ENCODE peak calls at places on chromosome 9, in four cellular contexts. C, Y, Z and B are unnamed samples.

GRCh38 chr9:127692071-127692470 is 14.7 kb upstream of the CFAP157 start:
- DNase-seq in C (no peak), Y (no peak), Z (no peak), B (no peak)

GRCh38 chr9:87556039-87556438 is 58.4 kb downstream of the DAPK1 start:
- DNase-seq in C (no peak), Y (no peak), Z (no peak), B (no peak)

GRCh38 chr9:85260288-85260687 is 481.5 kb downstream of the AGTPBP1 start:
- DNase-seq in C (no peak), Y (no peak), Z (no peak), B (no peak)

GRCh38 chr9:686381-686813 is 155.1 kb upstream of the DMRT1 start:
- DNase-seq in C (no peak), Y (no peak), Z (no peak), B (no peak)

GRCh38 chr9:77514886-77515711 is 133.0 kb downstream of the GNA14 start:
- DNase-seq in C (no peak), Y (no peak), Z (no peak), B (no peak)

GRCh38 chr9:123406691-123407536 is 50.9 kb downstream of the CRB2 start:
- DNase-seq in C (peak; percentile 60), Y (no peak), Z (peak; percentile 67), B (no peak)

GRCh38 chr9:76377791-76378190 is 16.4 kb downstream of the RFK start:
- DNase-seq in C (no peak), Y (no peak), Z (no peak), B (no peak)

GRCh38 chr9:107340920-107341632 is 58.0 kb downstream of the RAD23B start:
- DNase-seq in C (peak; percentile 61), Y (peak; percentile 72), Z (peak; percentile 70), B (peak; percentile 89)

GRCh38 chr9:99076030-99076429 is 28.9 kb upstream of the TGFBR1 start:
- DNase-seq in C (no peak), Y (no peak), Z (no peak), B (no peak)

GRCh38 chr9:36450110-36450732 is 50.2 kb upstream of the RNF38 start:
- DNase-seq in C (peak; percentile 14), Y (no peak), Z (peak; percentile 53), B (no peak)

GRCh38 chr9:99180199-99180598 is 41.5 kb downstream of the ALG2 start:
- DNase-seq in C (no peak), Y (no peak), Z (no peak), B (no peak)

GRCh38 chr9:5336683-5337082 is 3.0 kb downstream of the RLN1 start:
- DNase-seq in C (no peak), Y (no peak), Z (no peak), B (no peak)

GRCh38 chr9:131603199-131603598 is 57.9 kb downstream of the PRRT1B start:
- DNase-seq in C (no peak), Y (no peak), Z (no peak), B (no peak)

GRCh38 chr9:77907581-77907980 is 124.0 kb downstream of the GNAQ start:
- DNase-seq in C (no peak), Y (no peak), Z (no peak), B (no peak)

GRCh38 chr9:126463426-126463825 is 136.8 kb downstream of the MVB12B start:
- DNase-seq in C (no peak), Y (no peak), Z (no peak), B (no peak)

GRCh38 chr9:90631964-90632363 is 10.7 kb downstream of the DIRAS2 start:
- DNase-seq in C (no peak), Y (no peak), Z (no peak), B (no peak)

GRCh38 chr9:89154651-89155336 is 23.8 kb downstream of the SHC3 start:
- DNase-seq in C (no peak), Y (no peak), Z (no peak), B (no peak)

GRCh38 chr9:100852088-100852487 is 176.4 kb upstream of the PLPPR1 start:
- DNase-seq in C (no peak), Y (no peak), Z (no peak), B (no peak)

GRCh38 chr9:126880947-126881332 is 20.5 kb downstream of the ZBTB34 start:
- DNase-seq in C (no peak), Y (no peak), Z (no peak), B (no peak)

GRCh38 chr9:73149371-73150067 is 2.1 kb upstream of the ANXA1 start:
- DNase-seq in C (no peak), Y (no peak), Z (no peak), B (no peak)

GRCh38 chr9:13026956-13027355 is 252.1 kb downstream of the LURAP1L start:
- DNase-seq in C (no peak), Y (no peak), Z (no peak), B (no peak)
- H3K9me3 ChIP-seq in C (no peaks in the 10 kb centered on the region), Y (no peaks in the 10 kb centered on the region), Z (no peaks in the 10 kb centered on the region), B (no peaks in the 10 kb centered on the region)

DNA sequence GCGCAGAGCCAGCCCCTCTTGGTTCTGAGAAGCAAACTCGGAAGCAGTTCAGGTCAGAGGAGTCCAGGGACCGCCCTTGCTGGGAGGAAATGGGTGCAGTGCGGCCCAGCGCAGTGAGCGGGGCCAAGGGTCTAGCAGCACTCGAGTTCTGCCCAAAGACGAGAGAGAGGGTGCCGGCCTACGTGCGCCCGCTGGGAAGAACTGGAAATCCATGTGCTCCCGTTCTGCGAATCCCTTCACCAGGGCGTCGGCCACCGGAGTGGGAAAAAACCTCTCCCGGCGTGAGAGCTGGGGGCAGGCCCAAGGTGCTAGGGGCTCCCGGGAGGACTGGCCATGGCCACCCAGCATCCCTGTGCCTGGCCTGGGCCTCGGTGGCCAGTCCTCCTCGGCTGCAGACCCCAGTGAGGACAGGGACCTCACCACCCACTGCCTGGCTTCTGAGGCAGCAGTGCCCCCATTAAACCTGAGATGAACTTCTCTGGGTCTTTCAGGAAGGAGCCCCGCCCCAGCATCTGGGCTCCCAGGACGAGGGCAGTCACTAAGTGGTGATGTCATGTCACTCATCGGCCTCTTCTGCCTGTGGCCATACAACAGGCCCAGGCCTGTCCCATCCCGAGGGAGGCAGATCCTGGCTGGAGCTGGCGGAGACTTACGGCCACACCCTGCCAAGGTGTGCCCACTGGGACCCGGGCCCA is 10.6 kb downstream of the TMEM250 start:
- DNase-seq in C (no peak), Y (peak; percentile 43), Z (no peak), B (peak; percentile 60)
- H3K4me3 ChIP-seq in C (no peak overlapping the region), Y (no peak overlapping the region), Z (no peak overlapping the region), B (no peak overlapping the region)

GRCh38 chr9:23160952-23161469 is 665.0 kb downstream of the ELAVL2 start:
- DNase-seq in C (no peak), Y (no peak), Z (no peak), B (no peak)

GRCh38 chr9:23162789-23163188 is 663.3 kb downstream of the ELAVL2 start:
- DNase-seq in C (no peak), Y (no peak), Z (no peak), B (no peak)

GRCh38 chr9:23160491-23160890 is 665.5 kb downstream of the ELAVL2 start:
- DNase-seq in C (no peak), Y (no peak), Z (no peak), B (no peak)
- H3K9me3 ChIP-seq in C (no peaks in the 10 kb centered on the region), Y (no peaks in the 10 kb centered on the region), Z (no peaks in the 10 kb centered on the region), B (no peaks in the 10 kb centered on the region)

DNA sequence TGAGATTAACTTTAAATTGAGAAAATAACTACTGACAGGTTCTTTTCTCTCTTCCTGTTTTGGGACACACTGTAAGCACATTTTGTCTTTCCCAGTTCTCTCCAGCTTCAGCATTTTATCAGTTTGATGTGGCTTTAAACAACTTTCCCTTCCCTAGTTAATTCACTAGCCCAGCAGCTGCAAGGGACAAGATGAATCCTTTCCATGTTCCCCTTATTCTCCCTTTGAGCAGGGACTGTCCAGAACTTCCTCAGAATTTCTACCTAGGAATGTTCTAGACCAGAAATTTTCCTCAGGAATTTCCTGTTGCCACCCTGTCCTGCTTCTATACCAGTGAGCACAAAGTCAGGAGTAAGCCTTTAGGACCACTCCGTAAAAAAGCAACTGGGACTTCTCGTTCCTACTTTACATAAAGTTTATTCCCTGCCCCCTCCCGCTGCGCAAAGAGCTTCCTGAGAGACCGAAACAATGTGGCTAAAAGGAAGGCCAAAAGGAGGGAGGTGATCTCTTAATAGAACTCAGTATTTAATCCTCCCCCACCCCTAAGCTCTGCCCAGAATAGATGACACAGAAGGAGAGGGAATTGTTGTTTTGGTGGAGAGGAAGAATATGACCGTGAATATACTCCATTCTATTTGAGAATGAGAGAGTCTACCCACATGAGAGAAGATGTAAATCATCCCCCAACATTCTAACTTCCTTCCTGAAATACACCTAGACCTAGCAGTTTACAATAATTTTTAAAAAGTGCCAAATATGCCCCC is 61.9 kb downstream of the GLIS3 start:
- DNase-seq in C (no peak), Y (no peak), Z (no peak), B (no peak)
- H3K4me3 ChIP-seq in C (no peak overlapping the region), Y (no peak overlapping the region), Z (no peak overlapping the region), B (no peak overlapping the region)

DNA sequence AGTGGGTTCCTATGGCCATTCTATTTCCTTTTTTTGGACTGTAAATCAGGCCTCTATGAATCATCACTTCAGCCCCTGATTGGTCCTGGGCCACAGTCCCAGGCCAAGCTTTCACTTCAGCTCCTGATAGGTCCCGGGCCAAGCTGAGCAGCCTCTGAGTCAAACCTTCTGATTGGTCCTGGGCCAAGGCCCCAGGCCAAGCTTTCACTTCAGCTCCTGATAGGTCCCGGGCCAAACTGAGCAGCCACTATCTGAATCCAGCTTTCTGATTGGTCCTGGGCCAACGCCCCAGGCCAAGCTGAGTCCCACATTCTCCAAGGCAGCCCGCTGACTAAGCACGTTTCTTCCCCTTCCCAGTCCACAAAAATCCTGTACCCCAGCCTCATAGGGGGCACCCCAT is 1972.9 kb upstream of the ACO1 start:
- DNase-seq in C (no peak), Y (no peak), Z (no peak), B (no peak)
- H3K9me3 ChIP-seq in C (peaks cover 3% of the 10 kb centered on the region), Y (no peaks in the 10 kb centered on the region), Z (peaks cover 7% of the 10 kb centered on the region), B (peaks cover 15% of the 10 kb centered on the region)

GRCh38 chr9:130171226-130172148 is 717 bp upstream of the NCS1 start:
- DNase-seq in C (no peak), Y (no peak), Z (no peak), B (no peak)
- H3K4me3 ChIP-seq in C (peak overlapping the region; percentile 81), Y (peak overlapping the region; percentile 48), Z (peak overlapping the region; percentile 67), B (peak overlapping the region; percentile 51)